ENCODE peak calls at places on chromosomes 4 and X, in six cellular contexts. W is cardiac muscle cell; F is retina; L is uterus; K is CD4-positive, alpha-beta T cell; E is H9. Z is an unnamed sample.

GRCh38 chr4:40991908-40992307 is 222.4 kb downstream of the APBB2 start:
- DNase-seq in W (peak; percentile 7), F (no peak), L (no peak), K (no peak), E (no peak), Z (no peak)

GRCh38 chrX:133007458-133007857 is 49.0 kb upstream of the HS6ST2 start:
- DNase-seq in W (no peak), F (no peak), L (no peak), K (no peak), E (no peak), Z (no peak)

GRCh38 chr4:110049951-110050925 is 137.6 kb downstream of the EGF start:
- DNase-seq in W (peak; percentile 64), F (peak; percentile 57), L (peak; percentile 23), K (peak; percentile 35), E (no peak), Z (no peak)

GRCh38 chr4:74531952-74532794 is 87.2 kb downstream of the AREG start:
- DNase-seq in W (peak; percentile 94), F (peak; percentile 3), L (no peak), K (no peak), E (peak; percentile 31), Z (peak; percentile 64)

GRCh38 chr4:13543648-13544555 is at the start of gene NKX3-2:
- DNase-seq in W (peak; percentile 34), F (peak; percentile 78), L (no peak), K (no peak), E (no peak), Z (peak; percentile 71)

GRCh38 chr4:76984127-76984526 is 34.6 kb downstream of the SEPTIN11 start:
- DNase-seq in W (peak; percentile 71), F (peak; percentile 33), L (no peak), K (no peak), E (no peak), Z (no peak)

GRCh38 chrX:72045552-72046277 is 86.0 kb downstream of the RTL5 start:
- DNase-seq in W (no peak), F (no peak), L (no peak), K (no peak), E (peak; percentile 78), Z (peak; percentile 70)

GRCh38 chrX:33892670-33893069 is 239.4 kb downstream of the FAM47A start:
- DNase-seq in W (no peak), F (no peak), L (no peak), K (no peak), E (no peak), Z (no peak)

GRCh38 chr4:125021189-125021588 is 293.6 kb upstream of the FAT4 start:
- DNase-seq in W (no peak), F (no peak), L (no peak), K (no peak), E (no peak), Z (no peak)

GRCh38 chr4:1017211-1017610 is 5.8 kb downstream of the FGFRL1 start:
- DNase-seq in W (no peak), F (no peak), L (no peak), K (no peak), E (no peak), Z (no peak)

GRCh38 chrX:124986284-124986683 is 333.4 kb upstream of the TEX13C start:
- DNase-seq in W (no peak), F (no peak), L (no peak), K (no peak), E (no peak), Z (no peak)

GRCh38 chr4:126611900-126612299 is 1020.9 kb upstream of the INTU start:
- DNase-seq in W (peak; percentile 30), F (no peak), L (no peak), K (no peak), E (no peak), Z (no peak)

GRCh38 chrX:49876750-49877149 is 2.5 kb upstream of the USP27X start:
- DNase-seq in W (peak; percentile 26), F (peak; percentile 6), L (no peak), K (no peak), E (no peak), Z (no peak)

GRCh38 chr4:37989398-37990260 is 29.4 kb downstream of the PTTG2 start:
- DNase-seq in W (no peak), F (no peak), L (no peak), K (no peak), E (no peak), Z (no peak)

GRCh38 chr4:6582889-6583504 is 8.0 kb downstream of the MAN2B2 start:
- DNase-seq in W (peak; percentile 33), F (no peak), L (no peak), K (no peak), E (no peak), Z (no peak)

GRCh38 chr4:103996637-103997036 is 276.9 kb upstream of the TACR3 start:
- DNase-seq in W (peak; percentile 66), F (peak; percentile 49), L (no peak), K (no peak), E (peak; percentile 82), Z (peak; percentile 96)

GRCh38 chr4:54719378-54719777 is 61.6 kb downstream of the KIT start:
- DNase-seq in W (no peak), F (no peak), L (no peak), K (no peak), E (no peak), Z (no peak)

GRCh38 chrX:1500701-1501624 is 36.0 kb downstream of the P2RY8 start:
- DNase-seq in W (no peak), F (no peak), L (no peak), K (no peak), E (no peak), Z (peak; percentile 35)

GRCh38 chr4:2186133-2186864 is 55.6 kb downstream of the HAUS3 start:
- DNase-seq in W (peak; percentile 63), F (no peak), L (no peak), K (no peak), E (peak; percentile 68), Z (peak; percentile 75)

GRCh38 chrX:64447207-64447606 is 52.0 kb upstream of the MTMR8 start:
- DNase-seq in W (no peak), F (no peak), L (no peak), K (no peak), E (no peak), Z (no peak)

GRCh38 chr4:148561467-148561866 is 119.3 kb upstream of the NR3C2 start:
- DNase-seq in W (no peak), F (no peak), L (no peak), K (no peak), E (no peak), Z (no peak)

GRCh38 chr4:82818974-82819662 is 20.5 kb upstream of the SCD5 start:
- DNase-seq in W (no peak), F (no peak), L (no peak), K (no peak), E (no peak), Z (no peak)